ENCODE peak calls at places on chromosomes 2 and 18, in six cellular contexts. One of them, this sample, is unnamed.

GRCh38 chr2:221896505-221897151 is 324.5 kb upstream of the EPHA4 start:
- DNase-seq in RWPE1: peak
- DNase-seq in NCI-H524: no peak
- DNase-seq in RCC 7860: peak
- DNase-seq in nucleus accumbens: no peak
- DNase-seq in progenitor cell of endocrine pancreas: no peak
- DNase-seq in this sample: no peak

GRCh38 chr18:9631814-9632496 is 17.6 kb upstream of the PPP4R1 start:
- DNase-seq in RWPE1: peak
- DNase-seq in NCI-H524: no peak
- DNase-seq in RCC 7860: peak
- DNase-seq in nucleus accumbens: no peak
- DNase-seq in progenitor cell of endocrine pancreas: no peak
- DNase-seq in this sample: no peak

GRCh38 chr18:34848695-34849094 is 138.6 kb downstream of the DTNA start:
- DNase-seq in RWPE1: no peak
- DNase-seq in NCI-H524: no peak
- DNase-seq in RCC 7860: no peak
- DNase-seq in nucleus accumbens: no peak
- DNase-seq in progenitor cell of endocrine pancreas: no peak
- DNase-seq in this sample: no peak

GRCh38 chr2:7239078-7239477 is 321.9 kb downstream of the RNF144A start:
- DNase-seq in RWPE1: no peak
- DNase-seq in NCI-H524: no peak
- DNase-seq in RCC 7860: no peak
- DNase-seq in nucleus accumbens: no peak
- DNase-seq in progenitor cell of endocrine pancreas: no peak
- DNase-seq in this sample: no peak

GRCh38 chr18:79685281-79685680 is 5.7 kb downstream of the CTDP1 start:
- DNase-seq in RWPE1: no peak
- DNase-seq in NCI-H524: no peak
- DNase-seq in RCC 7860: no peak
- DNase-seq in nucleus accumbens: no peak
- DNase-seq in progenitor cell of endocrine pancreas: no peak
- DNase-seq in this sample: no peak

GRCh38 chr2:241225983-241226382 is 37.5 kb downstream of the ANO7 start:
- DNase-seq in RWPE1: no peak
- DNase-seq in NCI-H524: no peak
- DNase-seq in RCC 7860: no peak
- DNase-seq in nucleus accumbens: no peak
- DNase-seq in progenitor cell of endocrine pancreas: no peak
- DNase-seq in this sample: no peak

GRCh38 chr18:24013061-24013460 is 1.5 kb upstream of the TTC39C start:
- DNase-seq in RWPE1: no peak
- DNase-seq in NCI-H524: no peak
- DNase-seq in RCC 7860: no peak
- DNase-seq in nucleus accumbens: no peak
- DNase-seq in progenitor cell of endocrine pancreas: no peak
- DNase-seq in this sample: no peak

GRCh38 chr18:70464343-70465114 is 175.7 kb downstream of the SOCS6 start:
- DNase-seq in RWPE1: peak
- DNase-seq in NCI-H524: peak
- DNase-seq in RCC 7860: peak
- DNase-seq in nucleus accumbens: peak
- DNase-seq in progenitor cell of endocrine pancreas: peak
- DNase-seq in this sample: peak

GRCh38 chr2:23235292-23235691 is 149.7 kb upstream of the KLHL29 start:
- DNase-seq in RWPE1: no peak
- DNase-seq in NCI-H524: no peak
- DNase-seq in RCC 7860: peak
- DNase-seq in nucleus accumbens: no peak
- DNase-seq in progenitor cell of endocrine pancreas: no peak
- DNase-seq in this sample: no peak

This sample was measured in neuronal stem cell.